ENCODE peak calls at places on chromosomes 7 and 10, in five cellular contexts. K is psoas muscle, S is HL-60, V is right lobe of liver, F is breast epithelium. A is an unnamed sample.

GRCh38 chr7:2654059-2654458 is 22.3 kb downstream of the TTYH3 start:
- DNase-seq in S (no peak), F (no peak), K (no peak), V (no peak), A (no peak)

GRCh38 chr10:43055991-43056567 is 20.8 kb upstream of the RET start:
- DNase-seq in F (peak), S (no peak), V (peak), K (no peak), A (peak)

GRCh38 chr7:23418046-23418445 is 52.2 kb downstream of the IGF2BP3 start:
- DNase-seq in V (no peak), F (no peak), S (no peak), K (no peak), A (no peak)

GRCh38 chr10:84329094-84329611 is 764 bp downstream of the CCSER2 start:
- DNase-seq in F (no peak), V (no peak), S (no peak), K (no peak), A (peak)

GRCh38 chr10:30827531-30828120 is 198.1 kb upstream of the LYZL2 start:
- DNase-seq in S (no peak), K (no peak), F (no peak), V (no peak), A (peak)

GRCh38 chr7:135102372-135102771 is 45.5 kb upstream of the TMEM140 start:
- DNase-seq in V (no peak), K (no peak), S (no peak), F (no peak), A (no peak)

GRCh38 chr10:79422178-79422892 is 23.1 kb downstream of the ZCCHC24 start:
- DNase-seq in S (no peak), V (peak), F (no peak), K (peak), A (peak)

GRCh38 chr10:6729071-6729773 is 149.1 kb upstream of the PRKCQ start:
- DNase-seq in S (no peak), V (no peak), K (no peak), F (no peak), A (no peak)

GRCh38 chr7:30074422-30075030 is 46.3 kb downstream of the PLEKHA8 start:
- DNase-seq in V (no peak), K (no peak), F (no peak), S (peak), A (no peak)

GRCh38 chr7:35705932-35706461 is 11.1 kb upstream of the HERPUD2 start:
- DNase-seq in K (no peak), V (no peak), S (no peak), F (no peak), A (no peak)

GRCh38 chr7:17581301-17581700 is 282.8 kb downstream of the AHR start:
- DNase-seq in F (no peak), S (no peak), V (no peak), K (no peak), A (no peak)

GRCh38 chr10:103226011-103226410 is 19.7 kb upstream of the RPEL1 start:
- DNase-seq in S (no peak), V (no peak), F (no peak), K (no peak), A (no peak)

GRCh38 chr7:47227762-47228177 is 354.1 kb downstream of the TNS3 start:
- DNase-seq in V (no peak), S (no peak), K (no peak), F (no peak), A (no peak)

GRCh38 chr7:151838072-151838471 is 38.8 kb downstream of the PRKAG2 start:
- DNase-seq in F (no peak), S (peak), V (peak), K (peak), A (no peak)

GRCh38 chr7:113092762-113093161 is 6.1 kb upstream of the GPR85 start:
- DNase-seq in K (no peak), V (no peak), F (no peak), S (no peak), A (no peak)

GRCh38 chr7:141864765-141865447 is 23.6 kb upstream of the PRSS37 start:
- DNase-seq in V (no peak), S (peak), K (no peak), F (no peak), A (no peak)

GRCh38 chr7:121273467-121274167 is 55.2 kb upstream of the WNT16 start:
- DNase-seq in V (no peak), K (no peak), S (no peak), F (no peak), A (no peak)

GRCh38 chr7:24381919-24382505 is 98.0 kb downstream of the NPY start:
- DNase-seq in V (no peak), F (no peak), K (no peak), S (no peak), A (no peak)

DNA sequence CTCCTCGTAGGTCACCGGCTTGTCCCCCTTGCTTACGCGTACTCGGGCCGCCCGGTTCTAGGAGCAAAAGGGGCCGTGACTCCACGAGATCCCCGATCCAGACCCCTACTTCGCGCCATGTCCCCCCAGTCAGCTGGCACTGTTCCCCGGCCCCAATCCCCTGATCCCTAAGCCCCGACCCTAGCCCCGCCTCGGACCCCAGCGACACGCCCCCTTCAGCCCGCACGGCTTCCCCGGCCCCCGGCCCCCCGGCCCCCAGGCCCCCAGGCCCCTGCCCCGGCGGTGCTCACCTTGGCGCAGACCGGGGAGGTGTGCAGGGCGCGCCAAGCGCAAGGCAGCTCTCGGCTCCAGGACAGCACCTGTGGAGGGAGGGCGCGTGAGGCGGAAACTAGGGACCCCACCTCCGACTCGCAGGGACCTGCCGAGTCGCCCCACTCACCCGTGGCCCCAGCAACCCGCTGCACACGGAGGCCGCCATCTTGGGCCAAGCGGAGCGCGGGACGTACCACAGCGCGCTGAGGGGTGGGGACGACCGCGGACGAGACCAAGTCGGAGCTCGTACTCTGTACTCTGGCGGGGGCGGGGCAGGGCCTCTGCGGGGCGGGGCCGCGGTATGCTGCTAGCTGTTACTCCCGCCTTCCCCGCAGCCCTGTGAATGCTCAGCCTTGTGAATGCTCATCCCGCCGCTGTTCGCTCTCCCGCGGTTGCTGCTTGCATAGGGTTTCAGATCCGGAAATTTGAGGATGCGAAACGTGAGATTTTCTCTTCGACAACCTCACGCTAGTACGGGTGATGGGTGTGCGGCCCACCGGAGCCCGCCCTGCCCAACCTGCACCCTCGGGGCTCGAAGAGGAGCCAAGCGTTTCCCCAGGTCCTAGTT is at the start of gene MRPS24:
- DNase-seq in K (peak), V (peak), S (peak), F (peak), A (peak)
- H3K27ac ChIP-seq in K (peak), V (peak), S (peak), F (peak), A (peak)

DNA sequence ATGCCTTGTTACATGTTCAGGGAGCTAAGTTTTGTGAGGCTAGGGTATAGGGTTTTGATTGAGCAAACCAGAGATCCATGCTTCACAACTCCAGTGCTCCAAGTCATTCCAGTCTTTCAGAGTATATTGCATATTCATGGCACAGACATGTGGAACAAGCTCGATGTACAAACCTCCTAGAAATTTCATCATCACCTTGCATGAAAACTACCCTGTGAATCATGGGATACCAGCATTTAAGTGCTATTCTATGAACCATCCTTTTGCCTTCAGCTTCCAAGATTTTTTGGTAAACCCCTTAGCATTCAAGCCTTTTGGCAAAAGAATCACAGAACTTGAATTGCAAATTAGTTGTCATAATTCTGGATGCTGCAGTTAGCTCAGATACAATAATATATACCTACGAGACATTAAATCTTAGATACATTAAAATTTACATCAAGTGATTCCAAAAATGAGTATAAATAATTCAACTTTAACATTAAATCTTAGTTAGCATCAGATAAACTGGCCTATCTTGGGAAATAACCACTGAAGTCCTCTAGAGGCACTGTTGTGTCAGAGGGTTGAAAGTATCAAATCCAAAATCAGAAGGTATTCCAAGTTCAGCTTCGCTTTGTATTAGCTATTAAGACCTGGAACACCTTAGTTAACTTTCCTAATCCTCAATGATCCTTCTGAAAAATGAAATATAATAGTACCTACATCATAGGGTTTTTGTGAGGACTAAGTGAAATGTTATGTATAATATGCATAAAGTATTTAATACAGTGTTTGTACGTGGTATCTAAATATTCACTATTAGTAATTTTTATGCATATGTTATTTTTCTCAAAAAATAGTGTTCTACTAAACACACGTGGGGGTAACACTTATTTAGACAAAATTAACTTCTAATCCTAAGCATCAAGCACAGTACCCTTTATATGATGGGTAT is 55.5 kb upstream of the CABCOCO1 start:
- DNase-seq in K (no peak), F (no peak), S (no peak), V (no peak), A (no peak)
- TF ChIP-seq CTCF in K (peak), F (no peak), S (no peak), V (peak), A (no peak)

GRCh38 chr7:45435846-45436245 is 138.3 kb upstream of the ADCY1 start:
- DNase-seq in S (no peak), K (no peak), F (no peak), V (no peak), A (no peak)
- H3K27ac ChIP-seq in S (no peak), K (no peak), F (no peak), V (no peak), A (no peak)

GRCh38 chr7:114405427-114405826 is 9.2 kb upstream of the FOXP2 start:
- DNase-seq in K (no peak), V (no peak), F (no peak), S (no peak), A (no peak)
- TF ChIP-seq CTCF in K (peak), V (peak), F (no peak), S (no peak), A (no peak)

DNA sequence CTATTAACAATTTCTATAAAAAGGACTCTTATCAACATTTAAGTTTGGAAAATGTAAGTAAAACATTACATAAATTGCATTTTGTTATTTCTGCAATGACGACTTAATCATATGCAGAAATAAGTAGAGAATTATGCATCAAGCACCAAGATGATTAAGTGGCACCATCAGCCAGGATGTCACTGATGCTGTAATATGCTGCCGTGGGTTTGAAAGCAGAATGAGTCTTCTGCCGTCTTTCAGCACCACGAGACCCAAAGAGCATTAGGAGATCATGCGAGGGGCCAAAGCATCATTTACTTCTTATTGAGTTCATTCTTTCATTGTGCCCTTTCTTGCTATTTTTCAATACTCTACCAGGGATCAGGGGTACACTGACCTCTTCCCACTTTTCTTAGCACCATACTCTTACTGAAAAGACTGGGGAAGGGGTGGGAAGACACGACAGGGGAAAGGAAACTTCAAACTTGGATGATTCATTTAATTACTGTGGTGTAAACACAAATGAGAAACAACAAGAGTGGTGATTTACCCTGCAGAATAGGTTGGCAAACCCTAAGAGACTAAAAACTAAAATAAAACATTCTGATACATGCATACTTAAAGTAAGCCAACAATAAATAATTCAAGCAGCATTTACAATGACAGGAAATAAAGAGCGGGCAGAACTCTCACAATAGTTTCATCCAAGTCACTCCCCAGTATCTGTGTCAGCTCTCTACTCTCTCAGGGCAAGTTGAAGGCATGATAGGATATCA is 70.9 kb downstream of the CUL2 start:
- DNase-seq in V (no peak), F (no peak), S (no peak), K (no peak), A (no peak)
- H3K27ac ChIP-seq in V (no peak), F (no peak), S (no peak), K (no peak), A (no peak)

DNA sequence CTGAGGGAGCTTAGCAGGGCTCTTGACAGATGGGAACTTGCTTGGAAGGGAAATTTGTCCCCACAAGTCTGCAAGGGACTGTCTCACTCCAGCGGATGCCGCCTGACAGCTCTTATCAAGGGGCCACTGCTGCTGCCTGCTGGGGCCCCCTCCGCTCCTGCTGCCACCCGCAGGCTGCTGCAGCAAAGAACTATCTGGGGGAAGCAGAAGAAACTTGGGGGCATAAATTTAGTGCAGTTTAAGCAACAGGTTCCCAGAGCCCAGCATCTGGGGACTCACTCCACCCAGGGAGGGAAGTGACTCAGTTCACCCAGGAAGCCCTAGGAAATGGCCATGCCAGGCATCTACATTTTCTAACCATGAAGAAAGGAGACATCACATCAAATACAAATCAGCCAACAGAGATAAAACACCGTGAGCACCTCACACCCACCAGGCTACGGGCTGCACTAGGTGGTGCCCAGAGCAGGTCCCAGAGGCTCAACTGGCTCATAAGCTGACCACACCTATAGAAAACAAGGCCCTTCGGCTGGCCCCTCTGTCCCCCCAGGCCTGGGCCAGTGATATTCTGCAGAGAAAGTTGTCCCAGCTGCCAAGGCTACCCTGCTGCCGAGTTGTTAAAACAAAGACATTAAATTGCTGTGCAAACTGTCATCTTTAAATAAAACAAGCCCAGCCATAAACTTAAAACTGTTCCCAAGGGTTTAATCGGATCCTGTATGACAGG is 3.7 kb downstream of the RGS10 start:
- DNase-seq in V (no peak), K (no peak), F (peak), S (no peak), A (no peak)
- TF ChIP-seq CTCF in V (no peak), K (no peak), F (no peak), S (no peak), A (no peak)

A was measured in spleen.